ENCODE peak calls at places on chromosomes 1 and 21, in four cellular contexts. One of them, this sample, is unnamed.
A peak's percentile ranks its signal among the peaks of the same experiment; 100 is the strongest.

GRCh38 chr1:156785458-156785857 is 18.1 kb downstream of the PRCC start:
- DNase-seq in stomach: no peak
- DNase-seq in CD8-positive, alpha-beta T cell: no peak
- DNase-seq in fibroblast of lung: no peak
- DNase-seq in this sample: no peak

GRCh38 chr1:164320780-164321683 is 238.0 kb upstream of the PBX1 start:
- DNase-seq in stomach: peak; percentile 28
- DNase-seq in fibroblast of lung: peak; percentile 41
- DNase-seq in CD8-positive, alpha-beta T cell: no peak
- DNase-seq in this sample: no peak

GRCh38 chr1:213519098-213519497 is 468.1 kb downstream of the RPS6KC1 start:
- DNase-seq in CD8-positive, alpha-beta T cell: no peak
- DNase-seq in stomach: no peak
- DNase-seq in fibroblast of lung: no peak
- DNase-seq in this sample: no peak

GRCh38 chr1:216686860-216687545 is 36.2 kb downstream of the ESRRG start:
- DNase-seq in stomach: no peak
- DNase-seq in fibroblast of lung: peak; percentile 32
- DNase-seq in CD8-positive, alpha-beta T cell: no peak
- DNase-seq in this sample: no peak

GRCh38 chr1:19000065-19000464 is 43.6 kb upstream of the IFFO2 start:
- DNase-seq in stomach: no peak
- DNase-seq in fibroblast of lung: peak; percentile 44
- DNase-seq in CD8-positive, alpha-beta T cell: no peak
- DNase-seq in this sample: peak; percentile 83

GRCh38 chr1:2257245-2257627 is 29.1 kb downstream of the SKI start:
- DNase-seq in CD8-positive, alpha-beta T cell: no peak
- DNase-seq in fibroblast of lung: peak; percentile 76
- DNase-seq in stomach: no peak
- DNase-seq in this sample: peak; percentile 28

GRCh38 chr1:112325504-112325903 is 70.5 kb upstream of the CTTNBP2NL start:
- DNase-seq in stomach: no peak
- DNase-seq in fibroblast of lung: no peak
- DNase-seq in CD8-positive, alpha-beta T cell: no peak
- DNase-seq in this sample: no peak

GRCh38 chr1:246147471-246148461 is 359.3 kb downstream of the SMYD3 start:
- DNase-seq in CD8-positive, alpha-beta T cell: no peak
- DNase-seq in stomach: no peak
- DNase-seq in fibroblast of lung: no peak
- DNase-seq in this sample: no peak

GRCh38 chr1:200153277-200154055 is 126.0 kb downstream of the NR5A2 start:
- DNase-seq in stomach: no peak
- DNase-seq in fibroblast of lung: no peak
- DNase-seq in CD8-positive, alpha-beta T cell: peak; percentile 35
- DNase-seq in this sample: no peak

GRCh38 chr1:152111515-152111968 is 3.7 kb downstream of the TCHH start:
- DNase-seq in fibroblast of lung: peak; percentile 63
- DNase-seq in stomach: no peak
- DNase-seq in CD8-positive, alpha-beta T cell: no peak
- DNase-seq in this sample: peak; percentile 67

GRCh38 chr1:28062806-28063205 is 25.6 kb downstream of the EYA3 start:
- DNase-seq in stomach: no peak
- DNase-seq in CD8-positive, alpha-beta T cell: no peak
- DNase-seq in fibroblast of lung: peak; percentile 30
- DNase-seq in this sample: no peak

GRCh38 chr1:44031051-44031899 is at the start of gene SLC6A9:
- DNase-seq in fibroblast of lung: peak; percentile 81
- DNase-seq in CD8-positive, alpha-beta T cell: peak; percentile 41
- DNase-seq in stomach: peak; percentile 69
- DNase-seq in this sample: peak; percentile 67

GRCh38 chr1:247415423-247416361 is at the start of gene NLRP3:
- DNase-seq in fibroblast of lung: no peak
- DNase-seq in CD8-positive, alpha-beta T cell: peak; percentile 51
- DNase-seq in stomach: peak; percentile 34
- DNase-seq in this sample: peak; percentile 73
- H3K4me3 ChIP-seq in fibroblast of lung: no peak within 1 kb of the TSS
- H3K4me3 ChIP-seq in CD8-positive, alpha-beta T cell: peak within 1 kb of the TSS; percentile 56
- H3K4me3 ChIP-seq in stomach: peak within 1 kb of the TSS; percentile 17
- H3K4me3 ChIP-seq in this sample: no peak within 1 kb of the TSS

GRCh38 chr1:17119076-17119743 is at the start of gene PADI2:
- DNase-seq in fibroblast of lung: peak; percentile 47
- DNase-seq in CD8-positive, alpha-beta T cell: peak; percentile 37
- DNase-seq in stomach: peak; percentile 71
- DNase-seq in this sample: peak; percentile 59

GRCh38 chr1:17121881-17122280 is 2.6 kb upstream of the PADI2 start:
- DNase-seq in stomach: no peak
- DNase-seq in fibroblast of lung: peak; percentile 54
- DNase-seq in CD8-positive, alpha-beta T cell: no peak
- DNase-seq in this sample: no peak

GRCh38 chr1:17119744-17120482 is 662 bp upstream of the PADI2 start:
- DNase-seq in stomach: no peak
- DNase-seq in fibroblast of lung: no peak
- DNase-seq in CD8-positive, alpha-beta T cell: no peak
- DNase-seq in this sample: no peak

GRCh38 chr1:17120962-17121837 is 1.9 kb upstream of the PADI2 start:
- DNase-seq in CD8-positive, alpha-beta T cell: no peak
- DNase-seq in stomach: peak; percentile 64
- DNase-seq in fibroblast of lung: peak; percentile 80
- DNase-seq in this sample: no peak

DNA sequence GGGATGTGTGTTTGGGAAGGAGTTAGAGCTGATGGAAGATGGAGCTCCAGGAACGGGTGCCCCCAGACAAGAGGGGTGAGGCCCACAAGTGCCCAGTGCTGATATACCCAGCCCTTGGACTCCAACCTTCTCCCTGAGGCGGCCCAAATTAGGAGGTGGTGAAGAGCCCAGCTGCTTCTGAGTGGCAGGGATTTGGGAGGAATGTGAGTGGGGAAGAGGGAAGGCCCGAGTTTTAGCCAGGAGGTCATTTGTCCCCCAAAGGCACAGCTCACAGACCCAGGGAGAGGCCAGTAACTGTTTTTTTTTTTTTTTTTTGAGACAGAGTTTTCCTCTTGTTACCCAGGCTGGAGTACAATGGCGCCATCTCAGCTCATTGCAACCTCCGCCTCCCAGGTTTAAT is 1.2 kb upstream of the PADI2 start:
- DNase-seq in stomach: no peak
- DNase-seq in CD8-positive, alpha-beta T cell: no peak
- DNase-seq in fibroblast of lung: no peak
- DNase-seq in this sample: no peak
- H3K4me3 ChIP-seq in stomach: no peak overlapping the region
- H3K4me3 ChIP-seq in CD8-positive, alpha-beta T cell: no peak overlapping the region
- H3K4me3 ChIP-seq in fibroblast of lung: no peak overlapping the region
- H3K4me3 ChIP-seq in this sample: no peak overlapping the region

DNA sequence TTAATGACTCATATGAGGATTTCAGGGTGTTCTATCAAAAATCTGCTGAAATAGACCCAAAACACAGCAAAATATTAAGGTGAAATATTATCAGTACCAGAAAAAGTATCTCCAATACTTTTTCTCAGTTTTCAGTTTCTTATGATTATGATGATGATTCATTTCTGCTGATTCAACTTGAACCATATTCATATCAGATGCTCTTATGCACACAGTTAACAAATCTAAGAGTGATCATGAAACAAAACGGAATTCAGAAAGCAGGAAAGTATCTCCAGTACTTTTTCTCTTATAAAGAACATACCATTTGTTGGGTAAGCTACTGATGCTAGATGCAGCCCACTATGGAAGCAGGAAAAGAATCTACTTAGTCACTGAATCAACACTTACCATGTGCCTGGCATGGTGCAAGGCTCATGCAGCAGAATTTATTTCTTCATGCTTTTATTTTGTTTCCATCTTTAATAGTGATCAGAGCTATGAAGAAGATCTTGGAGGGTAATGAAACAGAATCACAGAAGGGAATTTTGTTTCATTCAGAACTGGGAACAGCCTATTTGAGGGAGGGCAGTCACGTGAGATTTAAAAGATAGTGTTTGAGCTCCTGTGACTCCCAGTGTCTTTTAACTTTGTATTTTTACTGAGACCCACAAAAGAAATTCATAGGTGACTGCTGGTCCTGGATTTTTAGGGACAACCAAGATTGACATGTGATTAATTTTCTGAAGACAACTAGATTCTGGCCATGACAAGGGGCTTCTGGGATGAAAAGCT is 480.6 kb downstream of the SETD4 start:
- DNase-seq in stomach: no peak
- DNase-seq in CD8-positive, alpha-beta T cell: no peak
- DNase-seq in fibroblast of lung: peak; percentile 32
- DNase-seq in this sample: peak; percentile 26
- H3K4me3 ChIP-seq in stomach: no peak overlapping the region
- H3K4me3 ChIP-seq in CD8-positive, alpha-beta T cell: no peak overlapping the region
- H3K4me3 ChIP-seq in fibroblast of lung: no peak overlapping the region
- H3K4me3 ChIP-seq in this sample: no peak overlapping the region

DNA sequence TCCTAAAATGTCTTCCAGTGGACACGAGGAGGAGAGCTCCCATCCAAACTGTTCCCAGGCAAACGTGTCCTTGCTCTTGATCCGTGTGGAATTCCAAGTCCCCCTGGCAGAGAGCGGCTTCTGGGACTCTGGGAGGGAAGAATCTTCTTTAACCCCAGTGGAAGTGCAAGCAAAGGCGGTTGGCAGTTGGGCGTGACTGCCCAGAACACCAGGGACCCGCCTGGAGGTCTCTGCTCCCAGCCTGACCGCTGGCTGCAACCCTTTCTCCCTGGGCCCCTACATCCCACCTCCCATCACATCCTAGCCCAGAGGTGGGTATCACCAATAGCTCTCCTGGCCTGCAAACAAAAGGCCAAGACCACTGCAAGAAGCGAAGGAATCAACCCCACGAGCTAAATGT is 17.8 kb downstream of the CASZ1 start:
- DNase-seq in stomach: no peak
- DNase-seq in CD8-positive, alpha-beta T cell: no peak
- DNase-seq in fibroblast of lung: no peak
- DNase-seq in this sample: no peak
- H3K4me3 ChIP-seq in stomach: no peak overlapping the region
- H3K4me3 ChIP-seq in CD8-positive, alpha-beta T cell: no peak overlapping the region
- H3K4me3 ChIP-seq in fibroblast of lung: no peak overlapping the region
- H3K4me3 ChIP-seq in this sample: no peak overlapping the region

GRCh38 chr1:201482755-201483154 is 13.8 kb upstream of the PHLDA3 start:
- DNase-seq in stomach: no peak
- DNase-seq in fibroblast of lung: no peak
- DNase-seq in CD8-positive, alpha-beta T cell: no peak
- DNase-seq in this sample: no peak

GRCh38 chr1:201483373-201483949 is 14.5 kb upstream of the PHLDA3 start:
- DNase-seq in CD8-positive, alpha-beta T cell: no peak
- DNase-seq in stomach: no peak
- DNase-seq in fibroblast of lung: no peak
- DNase-seq in this sample: no peak

GRCh38 chr1:201481004-201481380 is 12.0 kb upstream of the PHLDA3 start:
- DNase-seq in fibroblast of lung: no peak
- DNase-seq in CD8-positive, alpha-beta T cell: no peak
- DNase-seq in stomach: no peak
- DNase-seq in this sample: no peak

GRCh38 chr1:201480231-201481003 is 11.4 kb upstream of the PHLDA3 start:
- DNase-seq in fibroblast of lung: peak; percentile 55
- DNase-seq in CD8-positive, alpha-beta T cell: peak; percentile 63
- DNase-seq in stomach: peak; percentile 84
- DNase-seq in this sample: peak; percentile 97

DNA sequence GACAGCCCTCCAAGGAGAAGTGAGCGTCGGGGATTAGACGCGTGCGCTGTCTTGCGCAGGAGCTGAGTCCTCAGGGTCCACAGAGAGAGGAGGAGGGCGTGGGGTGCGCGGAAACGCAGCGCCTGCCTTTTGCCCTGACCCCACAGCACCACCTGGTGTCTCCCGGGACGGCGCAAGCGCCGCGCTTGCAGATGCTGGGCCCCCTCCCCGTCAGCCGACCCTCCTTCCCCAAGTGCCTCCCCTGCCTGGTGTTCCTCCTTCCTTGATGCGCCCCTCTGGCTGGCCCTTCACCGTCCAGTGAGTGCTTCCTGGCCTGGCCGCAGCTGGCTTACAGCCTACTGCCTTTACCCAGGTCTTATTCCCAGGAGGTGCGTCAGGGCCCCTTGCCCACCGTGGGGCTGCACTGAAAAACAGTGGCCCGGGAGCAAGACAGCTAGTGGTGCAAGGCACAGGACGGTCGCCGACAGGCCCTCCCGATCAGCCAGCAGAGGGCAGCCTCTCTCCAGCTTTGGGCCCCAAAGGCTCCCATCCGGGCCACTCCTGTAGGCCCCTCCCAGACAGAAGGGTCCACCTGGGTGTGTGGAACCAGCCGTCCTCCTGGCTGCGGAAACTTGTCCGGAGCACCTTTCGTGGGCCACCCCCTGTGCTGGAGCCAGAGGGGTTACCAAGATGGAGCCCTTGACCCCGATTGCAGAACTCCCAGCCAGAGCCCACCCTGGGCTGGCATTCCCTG is 12.9 kb upstream of the PHLDA3 start:
- DNase-seq in stomach: peak; percentile 87
- DNase-seq in fibroblast of lung: peak; percentile 72
- DNase-seq in CD8-positive, alpha-beta T cell: peak; percentile 83
- DNase-seq in this sample: peak; percentile 68
- H3K4me3 ChIP-seq in stomach: peak overlapping the region; percentile 39
- H3K4me3 ChIP-seq in fibroblast of lung: no peak overlapping the region
- H3K4me3 ChIP-seq in CD8-positive, alpha-beta T cell: peak overlapping the region; percentile 34
- H3K4me3 ChIP-seq in this sample: no peak overlapping the region

GRCh38 chr21:34973685-34974084 is 75.4 kb downstream of the RUNX1 start:
- DNase-seq in stomach: no peak
- DNase-seq in CD8-positive, alpha-beta T cell: no peak
- DNase-seq in fibroblast of lung: no peak
- DNase-seq in this sample: no peak
- H3K4me3 ChIP-seq in stomach: no peak overlapping the region
- H3K4me3 ChIP-seq in CD8-positive, alpha-beta T cell: peak overlapping the region; percentile 22
- H3K4me3 ChIP-seq in fibroblast of lung: no peak overlapping the region
- H3K4me3 ChIP-seq in this sample: no peak overlapping the region

DNA sequence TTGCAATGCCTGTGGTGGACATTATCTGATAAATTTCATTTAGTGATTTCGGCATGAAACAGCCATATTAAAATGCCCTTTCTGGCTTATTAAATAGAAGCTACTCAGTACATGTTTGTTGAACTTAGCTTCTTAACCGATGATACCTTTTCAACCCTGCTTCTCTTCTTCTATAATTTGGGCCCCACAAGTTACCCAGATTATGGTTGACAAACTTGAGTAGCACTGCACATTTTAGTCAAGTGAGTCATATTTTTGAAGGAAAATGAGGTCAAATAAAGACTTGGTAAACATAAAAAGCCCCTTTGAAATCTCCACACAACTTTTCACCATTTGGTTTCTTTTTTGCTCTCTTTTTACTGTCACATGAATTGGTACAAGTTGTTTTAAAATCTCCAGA is 33.8 kb downstream of the GIPC2 start:
- DNase-seq in fibroblast of lung: peak; percentile 61
- DNase-seq in stomach: no peak
- DNase-seq in CD8-positive, alpha-beta T cell: no peak
- DNase-seq in this sample: no peak
- H3K4me3 ChIP-seq in fibroblast of lung: no peak overlapping the region
- H3K4me3 ChIP-seq in stomach: no peak overlapping the region
- H3K4me3 ChIP-seq in CD8-positive, alpha-beta T cell: no peak overlapping the region
- H3K4me3 ChIP-seq in this sample: no peak overlapping the region